ENCODE peak calls at places on chromosomes 6 and 20, in six cellular contexts. W, D, C, B, M and X are unnamed samples.

GRCh38 chr20:19406371-19406770 is 193.9 kb downstream of the SLC24A3 start:
- DNase-seq in W (no peak), D (no peak), C (no peak), B (no peak), M (no peak), X (no peak)

GRCh38 chr6:25670208-25670607 is 18.2 kb downstream of the SCGN start:
- DNase-seq in W (no peak), D (no peak), C (no peak), B (no peak), M (no peak), X (no peak)

GRCh38 chr6:31546339-31546961 is at the start of gene ATP6V1G2:
- DNase-seq in W (peak; percentile 85), D (peak; percentile 99), C (peak; percentile 94), B (peak; percentile 94), M (peak; percentile 87), X (peak; percentile 97)

GRCh38 chr6:108557494-108558371 is 3.0 kb upstream of the FOXO3 start:
- DNase-seq in W (peak; percentile 82), D (peak; percentile 90), C (peak; percentile 49), B (peak; percentile 85), M (peak; percentile 83), X (peak; percentile 28)

GRCh38 chr20:11012975-11013374 is 339.2 kb upstream of the JAG1 start:
- DNase-seq in W (no peak), D (no peak), C (no peak), B (no peak), M (no peak), X (no peak)

GRCh38 chr6:30646450-30647038 is 389 bp upstream of the C6orf136 start:
- DNase-seq in W (no peak), D (peak; percentile 46), C (no peak), B (peak; percentile 22), M (peak; percentile 95), X (no peak)

GRCh38 chr6:83417880-83418663 is 12.8 kb downstream of the ME1 start:
- DNase-seq in W (peak; percentile 59), D (no peak), C (peak; percentile 38), B (peak; percentile 63), M (no peak), X (peak; percentile 78)

GRCh38 chr6:163133017-163133416 is 281.5 kb upstream of the QKI start:
- DNase-seq in W (no peak), D (no peak), C (no peak), B (no peak), M (no peak), X (no peak)

GRCh38 chr6:11711994-11712698 is 66.5 kb downstream of the ADTRP start:
- DNase-seq in W (no peak), D (no peak), C (no peak), B (no peak), M (no peak), X (no peak)

GRCh38 chr6:151196571-151196970 is 43.2 kb upstream of the AKAP12 start:
- DNase-seq in W (no peak), D (no peak), C (no peak), B (no peak), M (peak; percentile 38), X (no peak)

GRCh38 chr20:4180355-4180754 is 165.0 kb upstream of the RNF24 start:
- DNase-seq in W (no peak), D (no peak), C (no peak), B (no peak), M (no peak), X (no peak)

GRCh38 chr20:911882-912600 is 4.1 kb downstream of the ANGPT4 start:
- DNase-seq in W (no peak), D (peak; percentile 56), C (no peak), B (peak; percentile 30), M (no peak), X (no peak)

GRCh38 chr6:125611573-125612399 is 137.6 kb upstream of the HEY2 start:
- DNase-seq in W (no peak), D (no peak), C (no peak), B (no peak), M (no peak), X (no peak)

DNA sequence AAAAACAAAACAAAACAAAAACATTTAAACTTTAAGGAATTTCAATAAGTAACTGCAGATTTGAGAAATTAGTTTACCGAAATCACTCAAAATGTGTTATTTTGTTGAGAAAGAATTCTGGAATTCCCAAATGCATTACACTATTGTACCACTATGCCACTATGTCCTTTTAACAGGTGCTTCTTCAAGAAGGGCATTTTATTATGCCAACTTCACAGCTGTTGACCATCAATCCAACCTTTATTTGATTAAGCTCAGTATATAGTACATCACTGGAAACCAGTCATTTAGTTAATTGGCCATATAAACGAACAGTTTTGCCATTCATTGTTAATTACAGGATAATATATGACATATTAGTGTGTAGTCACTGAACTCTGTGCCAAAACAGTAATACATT is 221.7 kb downstream of the ARHGAP18 start:
- DNase-seq in W (no peak), D (no peak), C (no peak), B (no peak), M (no peak), X (no peak)
- H3K4me1 ChIP-seq in W (peaks cover 33% of the 10 kb centered on the region), D (no peaks in the 10 kb centered on the region), C (peaks cover 46% of the 10 kb centered on the region), B (peaks cover 20% of the 10 kb centered on the region), M (peaks cover 49% of the 10 kb centered on the region), X (peaks cover 13% of the 10 kb centered on the region)

GRCh38 chr6:63394656-63395308 is 75.0 kb upstream of the LGSN start:
- DNase-seq in W (no peak), D (no peak), C (no peak), B (no peak), M (no peak), X (no peak)

GRCh38 chr6:63395388-63395787 is 75.6 kb upstream of the LGSN start:
- DNase-seq in W (no peak), D (no peak), C (no peak), B (peak; percentile 10), M (no peak), X (no peak)

GRCh38 chr6:63389191-63389844 is 69.5 kb upstream of the LGSN start:
- DNase-seq in W (no peak), D (no peak), C (no peak), B (no peak), M (no peak), X (no peak)

GRCh38 chr6:63392092-63392724 is 72.4 kb upstream of the LGSN start:
- DNase-seq in W (no peak), D (no peak), C (no peak), B (no peak), M (no peak), X (no peak)

GRCh38 chr6:63391203-63391970 is 71.6 kb upstream of the LGSN start:
- DNase-seq in W (no peak), D (no peak), C (no peak), B (peak; percentile 82), M (no peak), X (no peak)
- H3K4me1 ChIP-seq in W (no peaks in the 10 kb centered on the region), D (no peaks in the 10 kb centered on the region), C (no peaks in the 10 kb centered on the region), B (peaks cover 44% of the 10 kb centered on the region), M (no peaks in the 10 kb centered on the region), X (no peaks in the 10 kb centered on the region)

GRCh38 chr20:31694842-31695593 is 27.6 kb downstream of the BCL2L1 start:
- DNase-seq in W (no peak), D (no peak), C (no peak), B (no peak), M (no peak), X (no peak)
- H3K4me1 ChIP-seq in W (peaks cover 80% of the 10 kb centered on the region), D (peaks cover 9% of the 10 kb centered on the region), C (peaks cover 62% of the 10 kb centered on the region), B (peaks cover 81% of the 10 kb centered on the region), M (peaks cover 100% of the 10 kb centered on the region), X (peaks cover 15% of the 10 kb centered on the region)

GRCh38 chr6:158026901-158027589 is 45.4 kb downstream of the SYNJ2 start:
- DNase-seq in W (no peak), D (no peak), C (no peak), B (no peak), M (no peak), X (no peak)
- H3K4me1 ChIP-seq in W (no peaks in the 10 kb centered on the region), D (no peaks in the 10 kb centered on the region), C (peaks cover 30% of the 10 kb centered on the region), B (peaks cover 10% of the 10 kb centered on the region), M (peaks cover 54% of the 10 kb centered on the region), X (no peaks in the 10 kb centered on the region)

DNA sequence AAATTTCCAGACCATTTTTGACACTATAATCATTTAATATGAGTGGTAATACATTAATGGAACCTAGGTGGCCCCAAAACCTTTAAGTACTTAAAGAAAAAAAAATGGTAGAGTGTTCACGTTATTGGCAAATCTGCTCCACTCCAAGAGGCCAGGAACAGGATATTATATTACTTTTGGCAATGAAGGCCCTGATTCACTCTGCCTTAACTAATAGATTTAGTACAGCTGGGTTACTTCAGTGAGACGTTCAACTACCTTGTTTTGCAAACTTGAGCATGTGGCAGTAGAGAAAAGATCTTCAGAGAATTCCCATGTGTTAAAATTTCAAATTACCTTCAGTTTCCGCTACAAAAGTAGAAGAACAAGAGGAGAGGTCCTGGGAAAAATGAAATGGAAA is 12.8 kb downstream of the ADNP start:
- DNase-seq in W (no peak), D (no peak), C (no peak), B (no peak), M (no peak), X (no peak)
- H3K4me1 ChIP-seq in W (peaks cover 11% of the 10 kb centered on the region), D (peaks cover 5% of the 10 kb centered on the region), C (peaks cover 47% of the 10 kb centered on the region), B (peaks cover 39% of the 10 kb centered on the region), M (peaks cover 100% of the 10 kb centered on the region), X (peaks cover 35% of the 10 kb centered on the region)

GRCh38 chr6:41278699-41279405 is 7.6 kb downstream of the TREM1 start:
- DNase-seq in W (peak; percentile 77), D (peak; percentile 88), C (peak; percentile 37), B (peak; percentile 61), M (peak; percentile 48), X (peak; percentile 50)
- H3K4me1 ChIP-seq in W (peaks cover 2% of the 10 kb centered on the region), D (no peaks in the 10 kb centered on the region), C (no peaks in the 10 kb centered on the region), B (no peaks in the 10 kb centered on the region), M (peaks cover 7% of the 10 kb centered on the region), X (no peaks in the 10 kb centered on the region)